ENCODE peak calls at places on chromosome 19, in ten cellular contexts. Z, V, Q, O, A, R, J, X, F and B are unnamed samples.

GRCh38 chr19:459724-460511 is 915 bp downstream of the SHC2 start:
- DNase-seq in Z (no peak), V (no peak), Q (peak; percentile 73), O (peak; percentile 82), A (peak; percentile 37), R (peak; percentile 55), J (no peak), X (peak; percentile 98), F (no peak), B (peak; percentile 99)

GRCh38 chr19:5308471-5309437 is 31.9 kb downstream of the PTPRS start:
- DNase-seq in Z (no peak), V (peak; percentile 78), Q (peak; percentile 61), O (no peak), A (peak; percentile 51), R (peak; percentile 18), J (no peak), X (peak; percentile 89), F (peak; percentile 55), B (no peak)

GRCh38 chr19:3832001-3832400 is 36.8 kb downstream of the ZFR2 start:
- DNase-seq in Z (no peak), V (no peak), Q (no peak), O (no peak), A (no peak), R (no peak), J (no peak), X (no peak), F (no peak), B (no peak)

GRCh38 chr19:35051796-35052195 is 10.3 kb downstream of the HPN start:
- DNase-seq in Z (no peak), V (no peak), Q (no peak), O (no peak), A (no peak), R (no peak), J (peak; percentile 9), X (no peak), F (no peak), B (peak; percentile 22)

GRCh38 chr19:246551-246950 is 44.7 kb downstream of the PLPP2 start:
- DNase-seq in Z (no peak), V (no peak), Q (no peak), O (no peak), A (no peak), R (no peak), J (peak; percentile 47), X (peak; percentile 5), F (no peak), B (no peak)

GRCh38 chr19:54094601-54095000 is 6.0 kb downstream of the OSCAR start:
- DNase-seq in Z (no peak), V (no peak), Q (no peak), O (no peak), A (no peak), R (no peak), J (no peak), X (no peak), F (no peak), B (no peak)

GRCh38 chr19:9934132-9934950 is 2.0 kb downstream of the OLFM2 start:
- DNase-seq in Z (no peak), V (peak; percentile 58), Q (peak; percentile 49), O (peak; percentile 91), A (peak; percentile 87), R (peak; percentile 96), J (peak; percentile 72), X (peak; percentile 92), F (peak; percentile 80), B (peak; percentile 95)

GRCh38 chr19:3302755-3303154 is 63.6 kb upstream of the NFIC start:
- DNase-seq in Z (no peak), V (no peak), Q (no peak), O (no peak), A (peak; percentile 33), R (no peak), J (no peak), X (no peak), F (no peak), B (no peak)

GRCh38 chr19:18223860-18224524 is 2.2 kb downstream of the PDE4C start:
- DNase-seq in Z (no peak), V (no peak), Q (no peak), O (peak; percentile 81), A (peak; percentile 92), R (no peak), J (peak; percentile 70), X (peak; percentile 89), F (peak; percentile 39), B (peak; percentile 98)

GRCh38 chr19:53182202-53182601 is 11.0 kb downstream of the ZNF665 start:
- DNase-seq in Z (no peak), V (no peak), Q (no peak), O (no peak), A (no peak), R (peak; percentile 22), J (no peak), X (no peak), F (no peak), B (no peak)

GRCh38 chr19:9445037-9445436 is 9.7 kb upstream of the ZNF266 start:
- DNase-seq in Z (no peak), V (no peak), Q (no peak), O (no peak), A (no peak), R (no peak), J (no peak), X (no peak), F (no peak), B (no peak)

GRCh38 chr19:14375055-14375581 is 6.1 kb upstream of the ADGRE5 start:
- DNase-seq in Z (peak; percentile 50), V (no peak), Q (peak; percentile 42), O (no peak), A (no peak), R (no peak), J (peak; percentile 81), X (no peak), F (no peak), B (no peak)

GRCh38 chr19:16085115-16085514 is 8.8 kb downstream of the TPM4 start:
- DNase-seq in Z (no peak), V (peak; percentile 49), Q (no peak), O (no peak), A (no peak), R (peak; percentile 25), J (peak; percentile 72), X (no peak), F (peak; percentile 64), B (no peak)

GRCh38 chr19:677601-678380 is 1.6 kb downstream of the FSTL3 start:
- DNase-seq in Z (no peak), V (peak; percentile 61), Q (no peak), O (no peak), A (no peak), R (peak; percentile 27), J (no peak), X (no peak), F (no peak), B (peak; percentile 66)

GRCh38 chr19:45428385-45429231 is 4.9 kb upstream of the ERCC1 start:
- DNase-seq in Z (no peak), V (no peak), Q (peak; percentile 80), O (peak; percentile 89), A (peak; percentile 63), R (peak; percentile 90), J (peak; percentile 52), X (peak; percentile 83), F (peak; percentile 42), B (peak; percentile 94)

GRCh38 chr19:47673426-47673825 is 39.8 kb upstream of the EHD2 start:
- DNase-seq in Z (no peak), V (no peak), Q (no peak), O (no peak), A (no peak), R (no peak), J (no peak), X (no peak), F (no peak), B (peak; percentile 39)
- H3K36me3 ChIP-seq in Z (no peaks in the 10 kb centered on the region), V (peaks cover 8% of the 10 kb centered on the region), Q (no peaks in the 10 kb centered on the region), O (no peaks in the 10 kb centered on the region), A (peaks cover 2% of the 10 kb centered on the region), R (peaks cover 48% of the 10 kb centered on the region), J (peaks cover 64% of the 10 kb centered on the region), X (peaks cover 5% of the 10 kb centered on the region), F (peaks cover 42% of the 10 kb centered on the region), B (peaks cover 9% of the 10 kb centered on the region)

GRCh38 chr19:37635076-37636056 is 19.9 kb downstream of the ZFP30 start:
- DNase-seq in Z (no peak), V (no peak), Q (no peak), O (no peak), A (peak; percentile 56), R (no peak), J (no peak), X (no peak), F (no peak), B (no peak)
- H3K36me3 ChIP-seq in Z (peaks cover 13% of the 10 kb centered on the region), V (peaks cover 2% of the 10 kb centered on the region), Q (peaks cover 14% of the 10 kb centered on the region), O (peaks cover 56% of the 10 kb centered on the region), A (peaks cover 4% of the 10 kb centered on the region), R (peaks cover 65% of the 10 kb centered on the region), J (peaks cover 11% of the 10 kb centered on the region), X (peaks cover 42% of the 10 kb centered on the region), F (peaks cover 58% of the 10 kb centered on the region), B (peaks cover 5% of the 10 kb centered on the region)

GRCh38 chr19:56015756-56016155 is 29.2 kb downstream of the NLRP5 start:
- DNase-seq in Z (no peak), V (no peak), Q (no peak), O (peak; percentile 9), A (no peak), R (peak; percentile 10), J (no peak), X (no peak), F (no peak), B (no peak)

DNA sequence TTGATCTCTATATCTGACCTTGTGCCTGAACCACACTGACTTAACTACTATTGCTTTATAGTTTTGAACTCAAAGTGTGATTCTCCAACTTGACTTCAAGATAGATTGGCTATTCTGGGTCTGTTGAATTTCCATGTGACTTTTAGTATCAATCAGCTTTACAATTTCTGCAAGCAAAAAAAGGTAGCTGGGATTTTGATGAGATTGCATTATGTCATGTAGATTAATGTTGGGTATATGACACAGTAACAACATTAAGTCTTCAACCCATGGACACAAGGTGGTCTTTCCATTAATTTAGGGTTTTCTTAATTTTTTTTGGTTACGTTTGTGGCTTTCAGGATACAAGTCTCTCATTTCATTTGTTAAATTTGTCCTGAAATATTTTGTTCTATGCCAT is 28.2 kb downstream of the NLRP5 start:
- DNase-seq in Z (no peak), V (no peak), Q (no peak), O (no peak), A (no peak), R (no peak), J (no peak), X (no peak), F (no peak), B (no peak)
- H3K36me3 ChIP-seq in Z (no peaks in the 10 kb centered on the region), V (no peaks in the 10 kb centered on the region), Q (no peaks in the 10 kb centered on the region), O (no peaks in the 10 kb centered on the region), A (no peaks in the 10 kb centered on the region), R (no peaks in the 10 kb centered on the region), J (no peaks in the 10 kb centered on the region), X (no peaks in the 10 kb centered on the region), F (no peaks in the 10 kb centered on the region), B (no peaks in the 10 kb centered on the region)

DNA sequence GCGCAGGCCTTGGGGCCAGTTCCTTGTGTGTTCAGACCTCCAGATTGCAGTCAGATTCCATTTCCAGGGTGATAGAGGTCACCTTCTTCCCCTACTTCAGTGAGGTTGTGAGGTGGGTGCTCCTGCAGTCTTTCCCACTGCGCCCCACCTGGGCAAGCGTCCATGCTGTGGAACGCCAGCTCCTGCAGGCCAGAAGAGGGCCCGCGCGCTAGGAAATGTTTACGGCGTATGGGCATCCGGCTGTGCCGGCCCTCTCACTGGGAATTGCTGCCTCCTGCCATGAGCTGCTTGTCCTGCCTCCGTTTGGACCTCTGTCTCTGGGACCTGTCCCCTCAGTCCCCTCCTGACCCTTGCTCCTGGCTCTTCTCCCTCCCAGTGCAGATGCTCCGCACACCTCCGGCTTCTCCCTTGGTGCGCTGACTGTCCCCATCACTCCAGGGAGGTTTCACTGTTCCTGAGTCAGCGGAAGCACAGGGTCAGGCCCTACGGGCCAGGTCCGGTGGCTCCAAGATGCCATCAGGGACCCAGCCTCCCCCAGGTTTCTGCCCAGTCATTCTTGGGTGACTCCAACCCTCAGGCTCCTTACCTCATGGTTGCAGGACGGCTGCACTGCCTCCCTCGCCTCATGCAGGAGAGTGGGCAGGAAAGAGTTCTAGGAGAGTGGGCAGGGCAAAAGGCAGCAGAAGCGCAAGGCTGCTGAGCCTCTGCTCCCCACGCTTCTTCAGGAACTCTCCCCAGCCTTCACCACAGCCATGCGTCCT is 56.6 kb downstream of the SMARCA4 start:
- DNase-seq in Z (no peak), V (no peak), Q (no peak), O (no peak), A (no peak), R (no peak), J (no peak), X (no peak), F (no peak), B (peak; percentile 55)
- H3K36me3 ChIP-seq in Z (peaks cover 55% of the 10 kb centered on the region), V (peaks cover 60% of the 10 kb centered on the region), Q (no peaks in the 10 kb centered on the region), O (no peaks in the 10 kb centered on the region), A (peaks cover 36% of the 10 kb centered on the region), R (peaks cover 82% of the 10 kb centered on the region), J (peaks cover 100% of the 10 kb centered on the region), X (peaks cover 93% of the 10 kb centered on the region), F (peaks cover 91% of the 10 kb centered on the region), B (peaks cover 73% of the 10 kb centered on the region)